ENCODE peak calls at places on chromosomes 4 and X, in seven cellular contexts. H is heart left ventricle, D is mucosa of descending colon, S is A549, V is cardiac fibroblast, K is endothelial cell of umbilical vein, C is neural crest cell. Z is an unnamed sample.

GRCh38 chr4:75844151-75844662 is 58.0 kb downstream of the PPEF2 start:
- DNase-seq in V (peak), D (no peak), S (peak), H (no peak), C (no peak), K (peak), Z (peak)

GRCh38 chr4:54553001-54553400 is 104.8 kb upstream of the KIT start:
- DNase-seq in S (no peak), H (no peak), D (no peak), V (peak), C (no peak), K (no peak), Z (no peak)

GRCh38 chr4:82851902-82852750 is 38.8 kb downstream of the SEC31A start:
- DNase-seq in C (no peak), D (peak), V (peak), K (peak), S (peak), H (no peak), Z (no peak)

GRCh38 chr4:51942108-51942832 is 77.9 kb downstream of the LRRC66 start:
- DNase-seq in C (no peak), S (no peak), H (no peak), K (no peak), D (no peak), V (peak), Z (no peak)

GRCh38 chr4:176791591-176792347 is 953 bp downstream of the VEGFC start:
- DNase-seq in C (peak), H (peak), V (peak), S (peak), D (no peak), K (peak), Z (no peak)

GRCh38 chr4:15482842-15483241 is 13.2 kb downstream of the CC2D2A start:
- DNase-seq in H (no peak), V (no peak), K (no peak), D (no peak), S (no peak), C (no peak), Z (no peak)

GRCh38 chr4:74374561-74375327 is 9.8 kb downstream of the EREG start:
- DNase-seq in V (peak), K (peak), C (no peak), H (no peak), S (peak), D (peak), Z (peak)

GRCh38 chr4:6591305-6591704 is 16.3 kb downstream of the MAN2B2 start:
- DNase-seq in H (no peak), D (no peak), S (no peak), V (no peak), K (no peak), C (no peak), Z (no peak)

GRCh38 chr4:98780111-98780549 is 121.7 kb upstream of the TSPAN5 start:
- DNase-seq in S (no peak), D (no peak), C (no peak), H (no peak), K (no peak), V (peak), Z (no peak)

GRCh38 chr4:37892641-37893040 is 1.8 kb downstream of the TBC1D1 start:
- DNase-seq in C (no peak), H (no peak), V (no peak), D (no peak), K (no peak), S (no peak), Z (no peak)

GRCh38 chrX:78517124-78517523 is 142.0 kb downstream of the RTL3 start:
- DNase-seq in S (no peak), V (peak), C (no peak), H (no peak), D (peak), K (no peak), Z (no peak)

GRCh38 chr4:102560743-102561341 is 59.7 kb downstream of the NFKB1 start:
- DNase-seq in S (no peak), H (no peak), K (no peak), D (no peak), V (no peak), C (no peak), Z (no peak)

GRCh38 chr4:7564242-7564641 is 129.5 kb upstream of the PSAPL1 start:
- DNase-seq in C (no peak), K (no peak), H (no peak), D (no peak), V (no peak), S (no peak), Z (no peak)

GRCh38 chr4:26632916-26633315 is 49.0 kb downstream of the TBC1D19 start:
- DNase-seq in K (no peak), D (no peak), S (no peak), C (no peak), V (no peak), H (no peak), Z (no peak)

GRCh38 chr4:46994007-46994405 is 625 bp upstream of the GABRA4 start:
- DNase-seq in H (peak), V (no peak), D (no peak), C (no peak), K (no peak), S (no peak), Z (no peak)

GRCh38 chr4:145909331-145909730 is 29.3 kb downstream of the ZNF827 start:
- DNase-seq in D (peak), V (peak), H (peak), K (no peak), C (no peak), S (peak), Z (no peak)

GRCh38 chr4:140156529-140157171 is 2.7 kb upstream of the MAML3 start:
- DNase-seq in C (no peak), S (no peak), D (no peak), K (no peak), V (no peak), H (no peak), Z (no peak)

GRCh38 chr4:153943738-153944415 is 155.0 kb upstream of the SFRP2 start:
- DNase-seq in K (no peak), D (no peak), V (no peak), C (no peak), H (no peak), S (no peak), Z (no peak)

GRCh38 chr4:152171556-152171955 is 364.3 kb downstream of the FBXW7 start:
- DNase-seq in D (no peak), K (no peak), S (no peak), C (no peak), H (no peak), V (no peak), Z (no peak)

GRCh38 chr4:184536881-184537248 is 62.5 kb upstream of the IRF2 start:
- DNase-seq in C (no peak), H (no peak), S (no peak), D (no peak), K (no peak), V (peak), Z (no peak)

GRCh38 chrX:106170318-106170717 is 2.2 kb downstream of the PWWP3B start:
- DNase-seq in S (peak), V (peak), H (no peak), K (no peak), C (no peak), D (peak), Z (no peak)

GRCh38 chrX:9867753-9868152 is 81.5 kb downstream of the SHROOM2 start:
- DNase-seq in K (no peak), C (no peak), V (no peak), H (no peak), S (no peak), D (no peak), Z (no peak)

GRCh38 chrX:119236599-119237525 is 777 bp downstream of the PGRMC1 start:
- DNase-seq in C (no peak), V (peak), S (peak), K (peak), H (peak), D (peak), Z (no peak)

GRCh38 chr4:189979196-189980047 is 38.8 kb downstream of the FRG1 start:
- DNase-seq in C (no peak), D (no peak), V (no peak), H (peak), S (no peak), K (no peak), Z (no peak)

GRCh38 chr4:52869656-52870055 is 7.5 kb downstream of the RASL11B start:
- DNase-seq in V (no peak), C (no peak), D (no peak), K (no peak), S (no peak), H (no peak), Z (no peak)

GRCh38 chrX:8864151-8864550 is 63.0 kb upstream of the FAM9A start:
- DNase-seq in D (no peak), C (no peak), S (no peak), V (no peak), H (no peak), K (no peak), Z (no peak)
- TF ChIP-seq CTCF in D (no peak), C (no peak), S (no peak), V (no peak), H (no peak), K (no peak), Z (no peak)

DNA sequence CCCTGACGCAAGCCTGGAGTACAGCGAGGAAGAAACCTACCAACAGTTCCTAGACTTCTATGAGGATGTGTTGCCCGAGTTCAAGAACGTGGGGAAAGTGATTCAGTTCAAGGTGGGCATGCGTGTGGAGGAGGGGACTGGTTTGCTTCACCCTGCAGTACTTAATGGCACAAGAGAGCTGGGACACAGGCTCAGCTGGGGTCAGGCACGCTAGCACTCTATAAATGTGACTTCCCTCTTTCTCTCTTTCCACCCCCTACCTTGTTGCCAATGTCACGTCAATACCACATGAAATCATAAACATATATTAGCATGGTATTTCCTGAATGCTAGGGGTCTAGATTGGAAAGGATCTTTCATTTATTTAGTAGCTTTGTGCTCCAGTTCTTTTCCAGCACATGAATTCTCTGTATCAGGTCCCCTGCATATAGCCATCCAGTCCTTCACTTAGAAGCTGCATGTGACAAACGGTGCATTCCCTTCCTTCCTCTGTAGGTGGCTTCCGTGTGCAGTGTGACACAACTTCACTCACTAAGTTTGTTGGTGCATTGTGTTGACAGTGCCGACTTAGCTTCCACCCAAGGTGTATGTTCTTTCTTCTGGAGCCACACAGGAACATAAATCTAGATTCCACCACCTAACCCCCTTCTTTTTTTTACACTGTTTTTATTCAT is 25.6 kb downstream of the ZRSR2 start:
- DNase-seq in H (no peak), V (peak), S (peak), D (peak), C (peak), K (peak), Z (no peak)
- TF ChIP-seq CTCF in H (no peak), V (peak), S (no peak), D (no peak), C (peak), K (peak), Z (peak)

GRCh38 chrX:70554523-70554922 is 109.9 kb downstream of the DLG3 start:
- DNase-seq in D (no peak), H (no peak), K (no peak), S (no peak), V (peak), C (no peak), Z (no peak)

GRCh38 chrX:70554948-70555347 is 110.3 kb downstream of the DLG3 start:
- DNase-seq in D (no peak), C (no peak), K (no peak), S (no peak), H (no peak), V (no peak), Z (no peak)

GRCh38 chrX:70552174-70552704 is 107.6 kb downstream of the DLG3 start:
- DNase-seq in D (no peak), C (no peak), H (no peak), V (no peak), S (no peak), K (no peak), Z (no peak)

GRCh38 chrX:70553516-70553915 is 108.9 kb downstream of the DLG3 start:
- DNase-seq in C (no peak), H (no peak), D (no peak), V (no peak), K (no peak), S (no peak), Z (no peak)

GRCh38 chrX:70554081-70554480 is 109.4 kb downstream of the DLG3 start:
- DNase-seq in V (peak), C (no peak), H (no peak), K (peak), D (no peak), S (peak), Z (no peak)
- TF ChIP-seq CTCF in V (peak), C (no peak), H (no peak), K (no peak), D (no peak), S (peak), Z (peak)

GRCh38 chrX:38335382-38335781 is 8.1 kb upstream of the RPGR start:
- DNase-seq in K (no peak), H (no peak), C (no peak), V (no peak), S (no peak), D (no peak), Z (no peak)
- TF ChIP-seq CTCF in K (peak), H (no peak), C (no peak), V (peak), S (no peak), D (no peak), Z (no peak)

Z was measured in AG09319.